ENCODE peak calls at places on chromosomes 12 and 14, in nine cellular contexts. L is kidney tubule cell, B is RWPE1, J is anterior cingulate cortex, C is T-helper 9 cell, H is C1 segment of cervical spinal cord, A is left lung, Q is NCI-H1105, D is cardiac fibroblast. S is an unnamed sample.

GRCh38 chr12:11727133-11727664 is 77.7 kb downstream of the ETV6 start:
- DNase-seq in A (no peak), J (no peak), D (no peak), H (no peak), C (peak), L (no peak), B (no peak), Q (no peak), S (no peak)

GRCh38 chr14:68851078-68851477 is 58.2 kb upstream of the ZFP36L1 start:
- DNase-seq in L (no peak), B (no peak), Q (no peak), C (no peak), A (no peak), D (no peak), H (no peak), J (no peak), S (no peak)

GRCh38 chr14:90554341-90554740 is 157.5 kb downstream of the CALM1 start:
- DNase-seq in D (no peak), B (no peak), A (no peak), C (no peak), Q (peak), J (peak), L (no peak), H (peak), S (no peak)

GRCh38 chr14:80974338-80975078 is 19.1 kb downstream of the TSHR start:
- DNase-seq in Q (no peak), H (no peak), L (peak), A (no peak), J (no peak), B (no peak), D (peak), C (no peak), S (no peak)

GRCh38 chr14:99267871-99268775 is 3.9 kb downstream of the BCL11B start:
- DNase-seq in H (no peak), B (no peak), J (no peak), L (no peak), A (no peak), Q (no peak), C (no peak), D (no peak), S (no peak)

GRCh38 chr14:96001866-96002510 is 37.2 kb upstream of the C14orf132 start:
- DNase-seq in L (peak), Q (no peak), H (no peak), D (no peak), B (no peak), C (no peak), A (no peak), J (no peak), S (no peak)

GRCh38 chr14:65357091-65357490 is 55.4 kb upstream of the FUT8 start:
- DNase-seq in J (no peak), H (no peak), B (no peak), A (no peak), L (no peak), D (no peak), Q (no peak), C (no peak), S (no peak)

GRCh38 chr12:56884421-56884820 is 49.8 kb downstream of the SDR9C7 start:
- DNase-seq in A (no peak), H (no peak), C (no peak), J (no peak), Q (no peak), D (peak), B (no peak), L (peak), S (no peak)

GRCh38 chr12:48459259-48459658 is 13.1 kb upstream of the ANP32D start:
- DNase-seq in H (no peak), L (no peak), B (no peak), C (no peak), D (no peak), J (no peak), Q (no peak), A (no peak), S (no peak)

GRCh38 chr12:124296916-124297351 is 2.0 kb downstream of the RFLNA start:
- DNase-seq in B (no peak), Q (no peak), L (no peak), A (peak), J (no peak), H (no peak), C (no peak), D (no peak), S (no peak)

GRCh38 chr14:74924061-74924460 is 1.0 kb upstream of the RPS6KL1 start:
- DNase-seq in A (peak), B (no peak), C (no peak), Q (no peak), D (no peak), H (no peak), L (no peak), J (no peak), S (no peak)

GRCh38 chr12:106058256-106059182 is 80.2 kb downstream of the NUAK1 start:
- DNase-seq in B (no peak), A (no peak), J (no peak), H (no peak), C (no peak), Q (no peak), L (peak), D (peak), S (no peak)

GRCh38 chr12:92528586-92528985 is 174.2 kb upstream of the PLEKHG7 start:
- DNase-seq in D (no peak), L (no peak), H (no peak), J (no peak), B (no peak), Q (no peak), A (no peak), C (no peak), S (no peak)

S was measured in T-helper 1 cell.